ENCODE peak calls at places on chromosome 7, in seven cellular contexts. One of them, this sample, is unnamed.

GRCh38 chr7:150665075-150665794 is 20.3 kb upstream of the GIMAP2 start:
- DNase-seq in ovary: no peak
- DNase-seq in RWPE2: no peak
- DNase-seq in right lobe of liver: no peak
- DNase-seq in effector memory CD4-positive, alpha-beta T cell: no peak
- DNase-seq in heart right ventricle: no peak
- DNase-seq in right atrium auricular region: no peak
- DNase-seq in this sample: no peak

GRCh38 chr7:44400033-44400511 is 74.7 kb upstream of the CAMK2B start:
- DNase-seq in ovary: no peak
- DNase-seq in RWPE2: no peak
- DNase-seq in right lobe of liver: no peak
- DNase-seq in effector memory CD4-positive, alpha-beta T cell: no peak
- DNase-seq in heart right ventricle: no peak
- DNase-seq in right atrium auricular region: no peak
- DNase-seq in this sample: no peak

GRCh38 chr7:17041324-17041723 is 159.5 kb upstream of the AGR3 start:
- DNase-seq in ovary: no peak
- DNase-seq in RWPE2: no peak
- DNase-seq in right lobe of liver: no peak
- DNase-seq in effector memory CD4-positive, alpha-beta T cell: no peak
- DNase-seq in heart right ventricle: peak; percentile 16
- DNase-seq in right atrium auricular region: no peak
- DNase-seq in this sample: no peak

GRCh38 chr7:114889646-114890285 is 32.1 kb upstream of the MDFIC start:
- DNase-seq in ovary: no peak
- DNase-seq in RWPE2: no peak
- DNase-seq in right lobe of liver: no peak
- DNase-seq in effector memory CD4-positive, alpha-beta T cell: no peak
- DNase-seq in heart right ventricle: no peak
- DNase-seq in right atrium auricular region: no peak
- DNase-seq in this sample: no peak

GRCh38 chr7:140035400-140036223 is 27.1 kb downstream of the PARP12 start:
- DNase-seq in ovary: no peak
- DNase-seq in RWPE2: no peak
- DNase-seq in right lobe of liver: no peak
- DNase-seq in effector memory CD4-positive, alpha-beta T cell: no peak
- DNase-seq in heart right ventricle: no peak
- DNase-seq in right atrium auricular region: no peak
- DNase-seq in this sample: no peak

GRCh38 chr7:128014864-128015263 is 16.4 kb downstream of the LRRC4 start:
- DNase-seq in ovary: no peak
- DNase-seq in RWPE2: no peak
- DNase-seq in right lobe of liver: no peak
- DNase-seq in effector memory CD4-positive, alpha-beta T cell: no peak
- DNase-seq in heart right ventricle: no peak
- DNase-seq in right atrium auricular region: no peak
- DNase-seq in this sample: no peak

GRCh38 chr7:51141451-51141971 is 175.1 kb downstream of the COBL start:
- DNase-seq in ovary: no peak
- DNase-seq in RWPE2: no peak
- DNase-seq in right lobe of liver: no peak
- DNase-seq in effector memory CD4-positive, alpha-beta T cell: no peak
- DNase-seq in heart right ventricle: no peak
- DNase-seq in right atrium auricular region: no peak
- DNase-seq in this sample: peak; percentile 35

GRCh38 chr7:38760226-38760625 is 129.1 kb upstream of the AMPH start:
- DNase-seq in ovary: no peak
- DNase-seq in RWPE2: no peak
- DNase-seq in right lobe of liver: no peak
- DNase-seq in effector memory CD4-positive, alpha-beta T cell: no peak
- DNase-seq in heart right ventricle: no peak
- DNase-seq in right atrium auricular region: no peak
- DNase-seq in this sample: no peak

GRCh38 chr7:37433166-37433565 is 15.5 kb downstream of the ELMO1 start:
- DNase-seq in ovary: no peak
- DNase-seq in RWPE2: no peak
- DNase-seq in right lobe of liver: no peak
- DNase-seq in effector memory CD4-positive, alpha-beta T cell: no peak
- DNase-seq in heart right ventricle: no peak
- DNase-seq in right atrium auricular region: no peak
- DNase-seq in this sample: no peak

GRCh38 chr7:120583835-120584586 is 273.9 kb downstream of the TSPAN12 start:
- DNase-seq in ovary: no peak
- DNase-seq in RWPE2: no peak
- DNase-seq in right lobe of liver: no peak
- DNase-seq in effector memory CD4-positive, alpha-beta T cell: no peak
- DNase-seq in heart right ventricle: no peak
- DNase-seq in right atrium auricular region: no peak
- DNase-seq in this sample: no peak

GRCh38 chr7:42502022-42502421 is 265.0 kb upstream of the GLI3 start:
- DNase-seq in ovary: no peak
- DNase-seq in RWPE2: no peak
- DNase-seq in right lobe of liver: no peak
- DNase-seq in effector memory CD4-positive, alpha-beta T cell: no peak
- DNase-seq in heart right ventricle: no peak
- DNase-seq in right atrium auricular region: no peak
- DNase-seq in this sample: no peak

GRCh38 chr7:157368955-157369354 is 32.2 kb downstream of the DNAJB6 start:
- DNase-seq in ovary: no peak
- DNase-seq in RWPE2: no peak
- DNase-seq in right lobe of liver: no peak
- DNase-seq in effector memory CD4-positive, alpha-beta T cell: no peak
- DNase-seq in heart right ventricle: no peak
- DNase-seq in right atrium auricular region: no peak
- DNase-seq in this sample: no peak
- H3K4me1 ChIP-seq in ovary: no peaks in the 10 kb centered on the region
- H3K4me1 ChIP-seq in RWPE2: no peaks in the 10 kb centered on the region
- H3K4me1 ChIP-seq in right lobe of liver: no peaks in the 10 kb centered on the region
- H3K4me1 ChIP-seq in effector memory CD4-positive, alpha-beta T cell: no peaks in the 10 kb centered on the region
- H3K4me1 ChIP-seq in heart right ventricle: no peaks in the 10 kb centered on the region
- H3K4me1 ChIP-seq in right atrium auricular region: no peaks in the 10 kb centered on the region
- H3K4me1 ChIP-seq in this sample: no peaks in the 10 kb centered on the region

DNA sequence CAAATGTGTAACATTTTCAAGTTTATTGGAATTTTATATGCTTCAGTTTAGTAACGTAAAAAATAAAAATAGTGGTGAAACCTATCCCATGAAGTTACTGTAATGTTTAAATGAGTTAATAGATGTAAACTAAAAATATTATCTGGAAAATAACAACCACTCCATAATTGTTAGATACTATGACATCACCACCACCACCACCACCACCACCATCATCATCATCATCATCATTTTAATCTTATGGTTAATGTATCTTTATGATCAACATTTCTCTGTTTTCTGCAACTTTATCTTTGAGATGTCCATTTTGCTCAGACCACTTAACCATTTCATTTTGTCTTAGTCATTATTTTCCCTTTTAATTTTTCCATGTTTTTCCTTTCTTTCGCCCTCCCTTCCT is 23.4 kb upstream of the CACNA2D1 start:
- DNase-seq in ovary: no peak
- DNase-seq in RWPE2: no peak
- DNase-seq in right lobe of liver: no peak
- DNase-seq in effector memory CD4-positive, alpha-beta T cell: no peak
- DNase-seq in heart right ventricle: no peak
- DNase-seq in right atrium auricular region: no peak
- DNase-seq in this sample: no peak
- H3K4me1 ChIP-seq in ovary: no peaks in the 10 kb centered on the region
- H3K4me1 ChIP-seq in RWPE2: no peaks in the 10 kb centered on the region
- H3K4me1 ChIP-seq in right lobe of liver: no peaks in the 10 kb centered on the region
- H3K4me1 ChIP-seq in effector memory CD4-positive, alpha-beta T cell: no peaks in the 10 kb centered on the region
- H3K4me1 ChIP-seq in heart right ventricle: no peaks in the 10 kb centered on the region
- H3K4me1 ChIP-seq in right atrium auricular region: no peaks in the 10 kb centered on the region
- H3K4me1 ChIP-seq in this sample: no peaks in the 10 kb centered on the region

DNA sequence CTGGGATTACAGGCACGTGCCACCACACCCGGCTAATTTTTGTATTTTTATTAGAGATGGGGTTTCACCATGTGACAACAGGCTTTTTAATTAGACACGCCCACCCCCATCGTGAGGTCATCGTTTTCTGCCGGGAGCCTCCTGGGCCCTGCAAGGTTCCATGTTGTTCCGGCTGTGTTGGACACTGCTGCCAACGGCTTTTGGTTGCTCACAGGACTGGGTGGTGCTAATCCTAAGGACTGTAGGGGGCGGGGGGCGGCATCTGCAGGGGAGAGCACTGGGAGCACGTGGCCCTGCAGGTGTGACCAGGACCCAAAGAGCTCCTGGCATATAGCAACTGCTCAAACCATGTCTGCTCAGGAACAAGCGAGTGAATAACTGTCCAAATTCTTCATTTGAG is 29.5 kb upstream of the INSIG1 start:
- DNase-seq in ovary: no peak
- DNase-seq in RWPE2: no peak
- DNase-seq in right lobe of liver: no peak
- DNase-seq in effector memory CD4-positive, alpha-beta T cell: no peak
- DNase-seq in heart right ventricle: no peak
- DNase-seq in right atrium auricular region: no peak
- DNase-seq in this sample: no peak
- H3K4me1 ChIP-seq in ovary: no peaks in the 10 kb centered on the region
- H3K4me1 ChIP-seq in RWPE2: no peaks in the 10 kb centered on the region
- H3K4me1 ChIP-seq in right lobe of liver: no peaks in the 10 kb centered on the region
- H3K4me1 ChIP-seq in effector memory CD4-positive, alpha-beta T cell: no peaks in the 10 kb centered on the region
- H3K4me1 ChIP-seq in heart right ventricle: no peaks in the 10 kb centered on the region
- H3K4me1 ChIP-seq in right atrium auricular region: no peaks in the 10 kb centered on the region
- H3K4me1 ChIP-seq in this sample: no peaks in the 10 kb centered on the region

DNA sequence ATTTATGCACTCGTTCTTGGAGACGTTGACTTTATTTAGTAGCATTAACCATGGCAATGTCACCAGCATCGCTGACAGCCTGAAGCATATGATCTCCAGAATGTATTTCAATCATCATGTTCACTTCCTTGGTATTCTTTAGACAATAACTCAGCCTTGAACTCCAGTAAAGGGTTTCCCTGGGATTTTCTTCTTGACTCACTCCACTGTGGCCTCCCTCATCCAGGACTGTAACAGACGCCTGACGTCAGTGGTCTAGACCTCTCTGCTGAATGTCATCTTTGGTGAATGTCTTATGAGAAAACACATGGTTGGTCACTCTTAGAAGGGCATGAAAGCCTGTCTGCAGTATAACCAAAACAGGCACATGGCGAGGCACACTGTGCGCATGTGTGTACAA is 64.4 kb downstream of the EGFR start:
- DNase-seq in ovary: no peak
- DNase-seq in RWPE2: no peak
- DNase-seq in right lobe of liver: no peak
- DNase-seq in effector memory CD4-positive, alpha-beta T cell: no peak
- DNase-seq in heart right ventricle: no peak
- DNase-seq in right atrium auricular region: no peak
- DNase-seq in this sample: no peak
- H3K4me1 ChIP-seq in ovary: peaks cover 19% of the 10 kb centered on the region
- H3K4me1 ChIP-seq in RWPE2: peaks cover 51% of the 10 kb centered on the region
- H3K4me1 ChIP-seq in right lobe of liver: peaks cover 5% of the 10 kb centered on the region
- H3K4me1 ChIP-seq in effector memory CD4-positive, alpha-beta T cell: no peaks in the 10 kb centered on the region
- H3K4me1 ChIP-seq in heart right ventricle: no peaks in the 10 kb centered on the region
- H3K4me1 ChIP-seq in right atrium auricular region: no peaks in the 10 kb centered on the region
- H3K4me1 ChIP-seq in this sample: peaks cover 5% of the 10 kb centered on the region